ENCODE peak calls at places on chromosomes 16 and 17, in ten cellular contexts. B, L, O, R, T, F, W, Q, K and S are unnamed samples.

GRCh38 chr17:36844013-36844412 is 93.3 kb upstream of the LHX1 start:
- DNase-seq in B (no peak), L (no peak), O (no peak), R (no peak), T (no peak), F (no peak), W (no peak), Q (no peak), K (no peak), S (no peak)

GRCh38 chr17:45283711-45284110 is 21.8 kb upstream of the SPATA32 start:
- DNase-seq in B (no peak), L (no peak), O (no peak), R (no peak), T (no peak), F (no peak), W (no peak), Q (no peak), K (no peak), S (no peak)

GRCh38 chr17:55219939-55220338 is 44.8 kb upstream of the HLF start:
- DNase-seq in B (no peak), L (no peak), O (no peak), R (no peak), T (no peak), F (no peak), W (no peak), Q (no peak), K (no peak), S (no peak)

GRCh38 chr16:71637398-71637797 is 11.4 kb downstream of the MARVELD3 start:
- DNase-seq in B (no peak), L (no peak), O (no peak), R (no peak), T (no peak), F (no peak), W (no peak), Q (no peak), K (no peak), S (peak; percentile 69)

GRCh38 chr16:25135239-25135878 is 23.8 kb downstream of the LCMT1 start:
- DNase-seq in B (no peak), L (no peak), O (peak; percentile 25), R (no peak), T (no peak), F (no peak), W (no peak), Q (no peak), K (no peak), S (no peak)

GRCh38 chr17:3663102-3664011 is 5.0 kb downstream of the TAX1BP3 start:
- DNase-seq in B (no peak), L (no peak), O (no peak), R (no peak), T (no peak), F (no peak), W (no peak), Q (no peak), K (no peak), S (no peak)

GRCh38 chr17:32936894-32937500 is 9.0 kb downstream of the TMEM98 start:
- DNase-seq in B (peak; percentile 45), L (peak; percentile 57), O (peak; percentile 59), R (peak; percentile 79), T (no peak), F (peak; percentile 20), W (no peak), Q (peak; percentile 4), K (peak; percentile 82), S (peak; percentile 96)

GRCh38 chr17:58232707-58233156 is 5.7 kb upstream of the LPO start:
- DNase-seq in B (no peak), L (no peak), O (no peak), R (no peak), T (no peak), F (no peak), W (no peak), Q (peak; percentile 94), K (no peak), S (peak; percentile 33)

GRCh38 chr17:30340957-30341356 is 7.1 kb upstream of the TMIGD1 start:
- DNase-seq in B (no peak), L (no peak), O (no peak), R (no peak), T (no peak), F (no peak), W (no peak), Q (no peak), K (no peak), S (no peak)

GRCh38 chr16:66265556-66266133 is 100.8 kb upstream of the CDH5 start:
- DNase-seq in B (no peak), L (no peak), O (no peak), R (peak; percentile 41), T (peak; percentile 50), F (no peak), W (peak; percentile 82), Q (no peak), K (no peak), S (no peak)

GRCh38 chr16:66265106-66265415 is 101.4 kb upstream of the CDH5 start:
- DNase-seq in B (no peak), L (no peak), O (no peak), R (no peak), T (peak; percentile 50), F (no peak), W (peak; percentile 64), Q (no peak), K (no peak), S (no peak)

GRCh38 chr16:66267287-66268137 is 99.0 kb upstream of the CDH5 start:
- DNase-seq in B (no peak), L (no peak), O (no peak), R (peak; percentile 60), T (peak; percentile 75), F (no peak), W (peak; percentile 52), Q (no peak), K (no peak), S (no peak)

GRCh38 chr16:66264311-66265105 is 102.0 kb upstream of the CDH5 start:
- DNase-seq in B (no peak), L (no peak), O (no peak), R (peak; percentile 64), T (peak; percentile 64), F (no peak), W (peak; percentile 67), Q (no peak), K (no peak), S (no peak)

GRCh38 chr16:66266436-66267286 is 99.8 kb upstream of the CDH5 start:
- DNase-seq in B (no peak), L (no peak), O (no peak), R (peak; percentile 86), T (peak; percentile 92), F (no peak), W (peak; percentile 82), Q (no peak), K (no peak), S (peak; percentile 28)
- TF ChIP-seq POLR2AphosphoS5 in B (no peak), L (no peak), O (no peak), R (peak; percentile 14), T (no peak), F (no peak), W (peak; percentile 77), Q (no peak), K (no peak), S (no peak)

DNA sequence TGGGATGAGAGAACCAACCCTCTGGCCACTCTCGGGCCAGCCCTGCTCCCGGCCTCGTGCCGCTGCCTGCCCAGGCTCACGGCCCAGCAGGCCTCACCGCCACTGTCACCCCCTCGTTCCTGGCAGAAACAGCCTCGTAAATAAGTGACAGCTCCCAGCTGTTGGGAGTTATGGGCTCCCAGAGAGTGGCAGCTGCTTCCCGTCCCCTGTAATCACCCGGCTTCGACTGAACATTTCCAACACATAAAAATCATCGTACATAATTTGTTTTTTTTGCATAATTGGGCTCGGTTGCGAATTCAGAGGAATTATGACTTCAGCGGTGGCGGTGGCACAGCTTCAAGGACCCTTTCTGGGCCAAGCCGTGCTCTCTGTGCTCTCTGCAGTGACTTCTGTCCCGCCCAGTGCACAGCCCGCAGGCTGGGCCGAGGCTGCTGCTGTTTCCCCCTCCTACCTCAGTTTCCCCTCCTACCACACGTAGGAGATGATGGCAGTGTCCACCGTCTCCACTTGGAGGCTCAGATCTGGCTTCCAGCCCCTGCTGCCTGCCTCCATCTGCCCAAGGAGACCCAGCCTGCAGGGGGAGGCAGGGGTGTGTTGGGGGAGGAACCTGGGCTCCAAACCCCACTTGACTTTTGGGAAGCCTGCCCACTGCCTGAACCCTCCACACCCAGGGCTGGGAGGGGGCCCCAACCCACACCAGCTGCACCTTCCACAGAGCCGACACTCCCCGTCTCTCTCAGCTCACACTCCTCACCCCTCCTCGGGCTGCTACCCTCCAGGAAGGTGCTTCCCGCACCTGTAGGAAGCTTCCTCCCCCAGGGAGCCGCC is 84.9 kb downstream of the RTN4RL1 start:
- DNase-seq in B (no peak), L (no peak), O (no peak), R (no peak), T (no peak), F (no peak), W (no peak), Q (no peak), K (no peak), S (no peak)
- TF ChIP-seq POLR2AphosphoS5 in B (no peak), L (no peak), O (no peak), R (no peak), T (no peak), F (no peak), W (peak; percentile 63), Q (no peak), K (no peak), S (no peak)

DNA sequence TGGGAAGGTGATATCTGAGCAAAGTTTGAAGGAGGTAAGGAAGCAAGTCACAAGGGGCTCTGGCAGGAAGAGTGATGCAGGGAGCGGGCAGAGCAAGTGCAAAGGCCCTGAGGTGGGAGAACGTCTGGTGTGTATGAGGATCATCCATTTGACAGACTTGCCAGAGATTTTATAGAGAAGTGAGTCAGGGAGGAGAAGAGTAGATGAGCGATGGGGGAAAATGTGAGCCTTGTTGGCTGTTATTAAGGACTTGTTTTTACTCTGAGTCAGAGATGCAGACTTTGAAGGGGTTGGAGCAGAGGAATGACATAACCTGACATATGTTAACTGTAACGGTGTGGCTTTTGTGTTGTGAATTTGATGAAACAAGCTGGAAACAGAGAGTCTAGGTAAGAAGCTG is 3.5 kb upstream of the CLEC10A start:
- DNase-seq in B (no peak), L (no peak), O (no peak), R (no peak), T (no peak), F (no peak), W (no peak), Q (no peak), K (no peak), S (no peak)
- TF ChIP-seq POLR2AphosphoS5 in B (no peak), L (no peak), O (no peak), R (no peak), T (no peak), F (no peak), W (no peak), Q (no peak), K (no peak), S (no peak)

GRCh38 chr17:82356028-82356427 is 3.0 kb upstream of the TEX19 start:
- DNase-seq in B (no peak), L (no peak), O (no peak), R (no peak), T (no peak), F (no peak), W (no peak), Q (no peak), K (peak; percentile 49), S (no peak)
- TF ChIP-seq POLR2AphosphoS5 in B (no peak), L (no peak), O (no peak), R (no peak), T (no peak), F (no peak), W (no peak), Q (no peak), K (no peak), S (no peak)